ENCODE peak calls at places on chromosomes 7 and 10, in seven cellular contexts. One of them, this sample, is unnamed.

GRCh38 chr10:44193567-44194220 is 191.2 kb downstream of the CXCL12 start:
- DNase-seq in GM23248: no peak
- DNase-seq in endothelial cell: no peak
- DNase-seq in fibroblast of pulmonary artery: no peak
- DNase-seq in Calu3: no peak
- DNase-seq in CD4-positive, CD25-positive, alpha-beta regulatory T cell: no peak
- DNase-seq in cardiac fibroblast: no peak
- DNase-seq in this sample: no peak

GRCh38 chr10:31204090-31204489 is 114.9 kb upstream of the ZEB1 start:
- DNase-seq in GM23248: no peak
- DNase-seq in endothelial cell: no peak
- DNase-seq in fibroblast of pulmonary artery: peak
- DNase-seq in Calu3: no peak
- DNase-seq in CD4-positive, CD25-positive, alpha-beta regulatory T cell: no peak
- DNase-seq in cardiac fibroblast: peak
- DNase-seq in this sample: no peak

GRCh38 chr10:3467052-3467906 is 294.7 kb upstream of the PITRM1 start:
- DNase-seq in GM23248: peak
- DNase-seq in endothelial cell: no peak
- DNase-seq in fibroblast of pulmonary artery: peak
- DNase-seq in Calu3: peak
- DNase-seq in CD4-positive, CD25-positive, alpha-beta regulatory T cell: no peak
- DNase-seq in cardiac fibroblast: peak
- DNase-seq in this sample: no peak

GRCh38 chr10:72490951-72491350 is 134.9 kb downstream of the MICU1 start:
- DNase-seq in GM23248: peak
- DNase-seq in endothelial cell: no peak
- DNase-seq in fibroblast of pulmonary artery: peak
- DNase-seq in Calu3: no peak
- DNase-seq in CD4-positive, CD25-positive, alpha-beta regulatory T cell: no peak
- DNase-seq in cardiac fibroblast: peak
- DNase-seq in this sample: no peak

GRCh38 chr10:96830511-96831199 is 1.4 kb upstream of the LCOR start:
- DNase-seq in GM23248: peak
- DNase-seq in endothelial cell: peak
- DNase-seq in fibroblast of pulmonary artery: peak
- DNase-seq in Calu3: peak
- DNase-seq in CD4-positive, CD25-positive, alpha-beta regulatory T cell: peak
- DNase-seq in cardiac fibroblast: peak
- DNase-seq in this sample: peak

GRCh38 chr7:111951027-111951426 is 255.2 kb downstream of the DOCK4 start:
- DNase-seq in GM23248: no peak
- DNase-seq in endothelial cell: no peak
- DNase-seq in fibroblast of pulmonary artery: no peak
- DNase-seq in Calu3: no peak
- DNase-seq in CD4-positive, CD25-positive, alpha-beta regulatory T cell: no peak
- DNase-seq in cardiac fibroblast: no peak
- DNase-seq in this sample: no peak

GRCh38 chr7:30012757-30013156 is 13.7 kb downstream of the FKBP14 start:
- DNase-seq in GM23248: no peak
- DNase-seq in endothelial cell: no peak
- DNase-seq in fibroblast of pulmonary artery: no peak
- DNase-seq in Calu3: peak
- DNase-seq in CD4-positive, CD25-positive, alpha-beta regulatory T cell: no peak
- DNase-seq in cardiac fibroblast: no peak
- DNase-seq in this sample: no peak

GRCh38 chr7:25726682-25727357 is 425.2 kb upstream of the NFE2L3 start:
- DNase-seq in GM23248: no peak
- DNase-seq in endothelial cell: no peak
- DNase-seq in fibroblast of pulmonary artery: no peak
- DNase-seq in Calu3: no peak
- DNase-seq in CD4-positive, CD25-positive, alpha-beta regulatory T cell: no peak
- DNase-seq in cardiac fibroblast: no peak
- DNase-seq in this sample: no peak

GRCh38 chr7:97020601-97021442 is 3.8 kb downstream of the DLX5 start:
- DNase-seq in GM23248: no peak
- DNase-seq in endothelial cell: no peak
- DNase-seq in fibroblast of pulmonary artery: no peak
- DNase-seq in Calu3: no peak
- DNase-seq in CD4-positive, CD25-positive, alpha-beta regulatory T cell: no peak
- DNase-seq in cardiac fibroblast: no peak
- DNase-seq in this sample: no peak

GRCh38 chr7:123677316-123677715 is 21.6 kb downstream of the LMOD2 start:
- DNase-seq in GM23248: no peak
- DNase-seq in endothelial cell: no peak
- DNase-seq in fibroblast of pulmonary artery: no peak
- DNase-seq in Calu3: no peak
- DNase-seq in CD4-positive, CD25-positive, alpha-beta regulatory T cell: no peak
- DNase-seq in cardiac fibroblast: no peak
- DNase-seq in this sample: no peak

GRCh38 chr7:2084331-2084730 is 148.4 kb downstream of the MAD1L1 start:
- DNase-seq in GM23248: no peak
- DNase-seq in endothelial cell: no peak
- DNase-seq in fibroblast of pulmonary artery: no peak
- DNase-seq in Calu3: no peak
- DNase-seq in CD4-positive, CD25-positive, alpha-beta regulatory T cell: peak
- DNase-seq in cardiac fibroblast: no peak
- DNase-seq in this sample: peak

GRCh38 chr7:87369216-87369615 is 23.8 kb downstream of the CROT start:
- DNase-seq in GM23248: no peak
- DNase-seq in endothelial cell: no peak
- DNase-seq in fibroblast of pulmonary artery: no peak
- DNase-seq in Calu3: no peak
- DNase-seq in CD4-positive, CD25-positive, alpha-beta regulatory T cell: peak
- DNase-seq in cardiac fibroblast: no peak
- DNase-seq in this sample: peak

GRCh38 chr10:78846770-78847169 is 222.0 kb upstream of the ZMIZ1 start:
- DNase-seq in GM23248: no peak
- DNase-seq in endothelial cell: no peak
- DNase-seq in fibroblast of pulmonary artery: no peak
- DNase-seq in Calu3: no peak
- DNase-seq in CD4-positive, CD25-positive, alpha-beta regulatory T cell: no peak
- DNase-seq in cardiac fibroblast: no peak
- DNase-seq in this sample: no peak

GRCh38 chr10:11017575-11018425 is at the start of gene CELF2:
- DNase-seq in GM23248: peak
- DNase-seq in endothelial cell: peak
- DNase-seq in fibroblast of pulmonary artery: no peak
- DNase-seq in Calu3: no peak
- DNase-seq in CD4-positive, CD25-positive, alpha-beta regulatory T cell: peak
- DNase-seq in cardiac fibroblast: no peak
- DNase-seq in this sample: peak

GRCh38 chr10:84008878-84009277 is 130.4 kb upstream of the GHITM start:
- DNase-seq in GM23248: peak
- DNase-seq in endothelial cell: peak
- DNase-seq in fibroblast of pulmonary artery: peak
- DNase-seq in Calu3: peak
- DNase-seq in CD4-positive, CD25-positive, alpha-beta regulatory T cell: no peak
- DNase-seq in cardiac fibroblast: peak
- DNase-seq in this sample: peak

GRCh38 chr7:139570119-139570518 is 46.6 kb downstream of the CLEC2L start:
- DNase-seq in GM23248: peak
- DNase-seq in endothelial cell: no peak
- DNase-seq in fibroblast of pulmonary artery: no peak
- DNase-seq in Calu3: no peak
- DNase-seq in CD4-positive, CD25-positive, alpha-beta regulatory T cell: no peak
- DNase-seq in cardiac fibroblast: no peak
- DNase-seq in this sample: no peak

GRCh38 chr7:92245487-92246362 is at the start of the genes ANKIB1 and KRIT1:
- DNase-seq in GM23248: peak
- DNase-seq in endothelial cell: peak
- DNase-seq in fibroblast of pulmonary artery: peak
- DNase-seq in Calu3: peak
- DNase-seq in CD4-positive, CD25-positive, alpha-beta regulatory T cell: peak
- DNase-seq in cardiac fibroblast: peak
- DNase-seq in this sample: peak

GRCh38 chr10:6202098-6202683 is 541 bp upstream of the PFKFB3 start:
- DNase-seq in GM23248: no peak
- DNase-seq in endothelial cell: peak
- DNase-seq in fibroblast of pulmonary artery: no peak
- DNase-seq in Calu3: no peak
- DNase-seq in CD4-positive, CD25-positive, alpha-beta regulatory T cell: no peak
- DNase-seq in cardiac fibroblast: no peak
- DNase-seq in this sample: peak

GRCh38 chr7:156461881-156462665 is 178.5 kb upstream of the RNF32 start:
- DNase-seq in GM23248: no peak
- DNase-seq in endothelial cell: no peak
- DNase-seq in fibroblast of pulmonary artery: no peak
- DNase-seq in Calu3: no peak
- DNase-seq in CD4-positive, CD25-positive, alpha-beta regulatory T cell: no peak
- DNase-seq in cardiac fibroblast: no peak
- DNase-seq in this sample: no peak

GRCh38 chr10:92242910-92243671 is 47.8 kb downstream of the CPEB3 start:
- DNase-seq in GM23248: peak
- DNase-seq in endothelial cell: peak
- DNase-seq in fibroblast of pulmonary artery: peak
- DNase-seq in Calu3: peak
- DNase-seq in CD4-positive, CD25-positive, alpha-beta regulatory T cell: peak
- DNase-seq in cardiac fibroblast: peak
- DNase-seq in this sample: peak

GRCh38 chr10:91590904-91591791 is 41.7 kb downstream of the PPP1R3C start:
- DNase-seq in GM23248: peak
- DNase-seq in endothelial cell: no peak
- DNase-seq in fibroblast of pulmonary artery: peak
- DNase-seq in Calu3: no peak
- DNase-seq in CD4-positive, CD25-positive, alpha-beta regulatory T cell: no peak
- DNase-seq in cardiac fibroblast: peak
- DNase-seq in this sample: no peak

GRCh38 chr10:124978376-124978725 is 36.4 kb downstream of the ZRANB1 start:
- DNase-seq in GM23248: no peak
- DNase-seq in endothelial cell: no peak
- DNase-seq in fibroblast of pulmonary artery: no peak
- DNase-seq in Calu3: no peak
- DNase-seq in CD4-positive, CD25-positive, alpha-beta regulatory T cell: no peak
- DNase-seq in cardiac fibroblast: no peak
- DNase-seq in this sample: no peak

GRCh38 chr7:80324032-80324431 is 187.8 kb downstream of the GNAT3 start:
- DNase-seq in GM23248: peak
- DNase-seq in endothelial cell: no peak
- DNase-seq in fibroblast of pulmonary artery: peak
- DNase-seq in Calu3: peak
- DNase-seq in CD4-positive, CD25-positive, alpha-beta regulatory T cell: no peak
- DNase-seq in cardiac fibroblast: peak
- DNase-seq in this sample: no peak

GRCh38 chr10:10722422-10722821 is 295.2 kb upstream of the CELF2 start:
- DNase-seq in GM23248: peak
- DNase-seq in endothelial cell: no peak
- DNase-seq in fibroblast of pulmonary artery: no peak
- DNase-seq in Calu3: no peak
- DNase-seq in CD4-positive, CD25-positive, alpha-beta regulatory T cell: no peak
- DNase-seq in cardiac fibroblast: no peak
- DNase-seq in this sample: no peak

GRCh38 chr7:18064242-18064838 is 36.7 kb upstream of the PRPS1L1 start:
- DNase-seq in GM23248: peak
- DNase-seq in endothelial cell: peak
- DNase-seq in fibroblast of pulmonary artery: peak
- DNase-seq in Calu3: peak
- DNase-seq in CD4-positive, CD25-positive, alpha-beta regulatory T cell: no peak
- DNase-seq in cardiac fibroblast: peak
- DNase-seq in this sample: peak

GRCh38 chr7:40885503-40885902 is 750.7 kb downstream of the SUGCT start:
- DNase-seq in GM23248: peak
- DNase-seq in endothelial cell: no peak
- DNase-seq in fibroblast of pulmonary artery: peak
- DNase-seq in Calu3: peak
- DNase-seq in CD4-positive, CD25-positive, alpha-beta regulatory T cell: no peak
- DNase-seq in cardiac fibroblast: peak
- DNase-seq in this sample: no peak

GRCh38 chr10:119634219-119634544 is 17.0 kb upstream of the BAG3 start:
- DNase-seq in GM23248: peak
- DNase-seq in endothelial cell: no peak
- DNase-seq in fibroblast of pulmonary artery: peak
- DNase-seq in Calu3: no peak
- DNase-seq in CD4-positive, CD25-positive, alpha-beta regulatory T cell: no peak
- DNase-seq in cardiac fibroblast: peak
- DNase-seq in this sample: no peak

GRCh38 chr10:73182568-73182967 is 14.6 kb downstream of the FAM149B1 start:
- DNase-seq in GM23248: peak
- DNase-seq in endothelial cell: no peak
- DNase-seq in fibroblast of pulmonary artery: peak
- DNase-seq in Calu3: no peak
- DNase-seq in CD4-positive, CD25-positive, alpha-beta regulatory T cell: no peak
- DNase-seq in cardiac fibroblast: peak
- DNase-seq in this sample: no peak